ENCODE peak calls at places on chromosome 21, in ten cellular contexts. One of them, this sample, is unnamed.

GRCh38 chr21:29164330-29164942 is 34.0 kb downstream of the MAP3K7CL start:
- DNase-seq in LoVo: peak
- DNase-seq in germinal center: no peak
- DNase-seq in neural crest cell: no peak
- DNase-seq in fibroblast of the aortic adventitia: peak
- DNase-seq in cardiac muscle cell: peak
- DNase-seq in nucleus accumbens: no peak
- DNase-seq in mesothelial cell of epicardium: no peak
- DNase-seq in activated effector memory CD4-positive, alpha-beta T cell treated with anti-CD3 and anti-CD28 coated beads, Interleukin-2, amount 50 U/mL, for 16 hours: no peak
- DNase-seq in KBM-7: peak
- DNase-seq in this sample: peak

GRCh38 chr21:37257967-37258877 is 8.9 kb downstream of the VPS26C start:
- DNase-seq in LoVo: peak
- DNase-seq in germinal center: peak
- DNase-seq in neural crest cell: peak
- DNase-seq in fibroblast of the aortic adventitia: peak
- DNase-seq in cardiac muscle cell: peak
- DNase-seq in nucleus accumbens: peak
- DNase-seq in mesothelial cell of epicardium: peak
- DNase-seq in activated effector memory CD4-positive, alpha-beta T cell treated with anti-CD3 and anti-CD28 coated beads, Interleukin-2, amount 50 U/mL, for 16 hours: peak
- DNase-seq in KBM-7: peak
- DNase-seq in this sample: peak

GRCh38 chr21:35663856-35664606 is 396.3 kb downstream of the SETD4 start:
- DNase-seq in LoVo: no peak
- DNase-seq in germinal center: no peak
- DNase-seq in neural crest cell: no peak
- DNase-seq in fibroblast of the aortic adventitia: no peak
- DNase-seq in cardiac muscle cell: no peak
- DNase-seq in nucleus accumbens: no peak
- DNase-seq in mesothelial cell of epicardium: no peak
- DNase-seq in activated effector memory CD4-positive, alpha-beta T cell treated with anti-CD3 and anti-CD28 coated beads, Interleukin-2, amount 50 U/mL, for 16 hours: no peak
- DNase-seq in KBM-7: no peak
- DNase-seq in this sample: no peak

GRCh38 chr21:38321568-38321967 is 64.8 kb downstream of the KCNJ15 start:
- DNase-seq in LoVo: no peak
- DNase-seq in germinal center: no peak
- DNase-seq in neural crest cell: no peak
- DNase-seq in fibroblast of the aortic adventitia: peak
- DNase-seq in cardiac muscle cell: no peak
- DNase-seq in nucleus accumbens: no peak
- DNase-seq in mesothelial cell of epicardium: no peak
- DNase-seq in activated effector memory CD4-positive, alpha-beta T cell treated with anti-CD3 and anti-CD28 coated beads, Interleukin-2, amount 50 U/mL, for 16 hours: no peak
- DNase-seq in KBM-7: no peak
- DNase-seq in this sample: no peak

GRCh38 chr21:41960386-41960785 is 6.6 kb upstream of the C2CD2 start:
- DNase-seq in LoVo: no peak
- DNase-seq in germinal center: no peak
- DNase-seq in neural crest cell: no peak
- DNase-seq in fibroblast of the aortic adventitia: no peak
- DNase-seq in cardiac muscle cell: no peak
- DNase-seq in nucleus accumbens: no peak
- DNase-seq in mesothelial cell of epicardium: no peak
- DNase-seq in activated effector memory CD4-positive, alpha-beta T cell treated with anti-CD3 and anti-CD28 coated beads, Interleukin-2, amount 50 U/mL, for 16 hours: peak
- DNase-seq in KBM-7: no peak
- DNase-seq in this sample: no peak

GRCh38 chr21:37763298-37763697 is 153.0 kb downstream of the KCNJ6 start:
- DNase-seq in LoVo: no peak
- DNase-seq in germinal center: no peak
- DNase-seq in neural crest cell: no peak
- DNase-seq in fibroblast of the aortic adventitia: no peak
- DNase-seq in cardiac muscle cell: no peak
- DNase-seq in nucleus accumbens: no peak
- DNase-seq in mesothelial cell of epicardium: no peak
- DNase-seq in activated effector memory CD4-positive, alpha-beta T cell treated with anti-CD3 and anti-CD28 coated beads, Interleukin-2, amount 50 U/mL, for 16 hours: no peak
- DNase-seq in KBM-7: no peak
- DNase-seq in this sample: no peak

GRCh38 chr21:42636535-42636914 is 16.9 kb upstream of the PDE9A start:
- DNase-seq in LoVo: no peak
- DNase-seq in germinal center: no peak
- DNase-seq in neural crest cell: no peak
- DNase-seq in fibroblast of the aortic adventitia: peak
- DNase-seq in cardiac muscle cell: no peak
- DNase-seq in nucleus accumbens: no peak
- DNase-seq in mesothelial cell of epicardium: no peak
- DNase-seq in activated effector memory CD4-positive, alpha-beta T cell treated with anti-CD3 and anti-CD28 coated beads, Interleukin-2, amount 50 U/mL, for 16 hours: no peak
- DNase-seq in KBM-7: no peak
- DNase-seq in this sample: no peak

GRCh38 chr21:36747815-36748381 is 49.0 kb downstream of the SIM2 start:
- DNase-seq in LoVo: peak
- DNase-seq in germinal center: peak
- DNase-seq in neural crest cell: peak
- DNase-seq in fibroblast of the aortic adventitia: no peak
- DNase-seq in cardiac muscle cell: peak
- DNase-seq in nucleus accumbens: no peak
- DNase-seq in mesothelial cell of epicardium: no peak
- DNase-seq in activated effector memory CD4-positive, alpha-beta T cell treated with anti-CD3 and anti-CD28 coated beads, Interleukin-2, amount 50 U/mL, for 16 hours: peak
- DNase-seq in KBM-7: peak
- DNase-seq in this sample: peak

GRCh38 chr21:40516336-40516735 is 330.6 kb downstream of the DSCAM start:
- DNase-seq in LoVo: no peak
- DNase-seq in germinal center: no peak
- DNase-seq in neural crest cell: no peak
- DNase-seq in fibroblast of the aortic adventitia: no peak
- DNase-seq in cardiac muscle cell: peak
- DNase-seq in nucleus accumbens: no peak
- DNase-seq in mesothelial cell of epicardium: no peak
- DNase-seq in activated effector memory CD4-positive, alpha-beta T cell treated with anti-CD3 and anti-CD28 coated beads, Interleukin-2, amount 50 U/mL, for 16 hours: no peak
- DNase-seq in KBM-7: peak
- DNase-seq in this sample: no peak